ENCODE peak calls at places on chromosomes 4 and X, in four cellular contexts. B, M, H and U are unnamed samples.

GRCh38 chrX:39065051-39065871 is 264.0 kb downstream of the MID1IP1 start:
- DNase-seq in H (no peak), M (no peak), B (no peak), U (no peak)

GRCh38 chr4:111776546-111776945 is 368.7 kb upstream of the FAM241A start:
- DNase-seq in H (no peak), B (no peak), M (no peak), U (peak)

GRCh38 chrX:9867214-9867613 is 81.0 kb downstream of the SHROOM2 start:
- DNase-seq in M (no peak), H (no peak), B (no peak), U (no peak)

GRCh38 chrX:40105016-40105790 is 7.4 kb upstream of the BCOR start:
- DNase-seq in H (peak), B (no peak), M (peak), U (peak)

GRCh38 chr4:74618659-74619058 is 173.7 kb downstream of the AREG start:
- DNase-seq in B (no peak), H (no peak), M (no peak), U (peak)

GRCh38 chr4:139988863-139989765 is 164.9 kb downstream of the MAML3 start:
- DNase-seq in M (no peak), H (peak), B (no peak), U (peak)

GRCh38 chr4:165827018-165827417 is 46.0 kb upstream of the TLL1 start:
- DNase-seq in M (no peak), B (no peak), H (no peak), U (peak)

GRCh38 chrX:133258481-133258880 is 40.3 kb upstream of the TFDP3 start:
- DNase-seq in B (no peak), H (no peak), M (no peak), U (no peak)

GRCh38 chr4:174173360-174173759 is 110.1 kb downstream of the FBXO8 start:
- DNase-seq in M (no peak), H (no peak), B (no peak), U (no peak)

GRCh38 chr4:24743931-24744330 is 51.4 kb upstream of the SOD3 start:
- DNase-seq in H (no peak), B (no peak), M (no peak), U (no peak)

GRCh38 chrX:8849945-8850344 is 48.8 kb upstream of the FAM9A start:
- DNase-seq in M (no peak), B (no peak), H (no peak), U (no peak)

GRCh38 chr4:145496292-145496691 is 14.6 kb downstream of the SMAD1 start:
- DNase-seq in M (no peak), H (no peak), B (no peak), U (no peak)

GRCh38 chr4:134510544-134510943 is 309.0 kb upstream of the PABPC4L start:
- DNase-seq in M (no peak), B (no peak), H (no peak), U (no peak)

GRCh38 chr4:182015893-182016292 is 227.3 kb upstream of the TENM3 start:
- DNase-seq in H (no peak), M (no peak), B (no peak), U (peak)

GRCh38 chrX:118188977-118189376 is 72.4 kb upstream of the KLHL13 start:
- DNase-seq in B (no peak), H (no peak), M (no peak), U (no peak)

GRCh38 chrX:123083924-123084323 is 100.2 kb upstream of the GRIA3 start:
- DNase-seq in H (no peak), M (no peak), B (no peak), U (peak)

GRCh38 chr4:20616313-20616712 is 83.9 kb upstream of the PACRGL start:
- DNase-seq in M (no peak), B (no peak), H (no peak), U (no peak)

GRCh38 chrX:38940547-38940946 is 139.3 kb downstream of the MID1IP1 start:
- DNase-seq in B (no peak), H (no peak), M (no peak), U (peak)

GRCh38 chrX:77969538-77969937 is at the start of gene PGAM4:
- DNase-seq in M (no peak), B (no peak), H (no peak), U (no peak)

GRCh38 chr4:110898290-110898689 is 275.4 kb upstream of the PITX2 start:
- DNase-seq in M (no peak), B (no peak), H (no peak), U (no peak)

GRCh38 chr4:87120411-87121162 is 99.8 kb downstream of the KLHL8 start:
- DNase-seq in B (no peak), M (no peak), H (no peak), U (peak)